ENCODE peak calls at places on chromosome 21, in five cellular contexts. K is IMR-90, H is upper lobe of right lung, E is endodermal cell, S is adrenal gland. Y is an unnamed sample. For H3K9me3, the result is how much of the 10 kb centered on the place peaks cover.

GRCh38 chr21:34620084-34620665 is 5.3 kb upstream of the RCAN1 start:
- DNase-seq in K (no peak), H (no peak), E (peak), S (no peak), Y (no peak)

GRCh38 chr21:25402134-25402957 is 204.9 kb downstream of the MRPL39 start:
- DNase-seq in K (no peak), H (no peak), E (no peak), S (no peak), Y (no peak)

GRCh38 chr21:45319461-45320211 is 31.9 kb upstream of the POFUT2 start:
- DNase-seq in K (peak), H (peak), E (peak), S (peak), Y (no peak)

GRCh38 chr21:22476726-22477646 is 1478.8 kb downstream of the NCAM2 start:
- DNase-seq in K (no peak), H (no peak), E (peak), S (no peak), Y (no peak)

GRCh38 chr21:30935121-30935888 is 53.9 kb upstream of the KRTAP11-1 start:
- DNase-seq in K (no peak), H (no peak), E (no peak), S (no peak), Y (no peak)

GRCh38 chr21:34544032-34544496 is 32.1 kb upstream of the KCNE1 start:
- DNase-seq in K (peak), H (peak), E (peak), S (peak), Y (peak)

GRCh38 chr21:31580866-31581276 is 78.6 kb upstream of the SOD1 start:
- DNase-seq in K (peak), H (peak), E (peak), S (peak), Y (peak)

GRCh38 chr21:33794586-33794985 is 121.0 kb downstream of the ATP5PO start:
- DNase-seq in K (no peak), H (no peak), E (peak), S (no peak), Y (no peak)

GRCh38 chr21:34345892-34346291 is 17.9 kb upstream of the KCNE2 start:
- DNase-seq in K (peak), H (no peak), E (peak), S (no peak), Y (no peak)

GRCh38 chr21:38780879-38781278 is 24.9 kb upstream of the ETS2 start:
- DNase-seq in K (no peak), H (no peak), E (no peak), S (no peak), Y (no peak)

GRCh38 chr21:45613881-45614280 is 29.6 kb upstream of the PCBP3 start:
- DNase-seq in K (no peak), H (peak), E (no peak), S (no peak), Y (no peak)

GRCh38 chr21:34980423-34981115 is 68.5 kb downstream of the RUNX1 start:
- DNase-seq in K (no peak), H (no peak), E (no peak), S (no peak), Y (no peak)

GRCh38 chr21:42043201-42043895 is 27.8 kb upstream of the UMODL1 start:
- DNase-seq in K (no peak), H (no peak), E (no peak), S (no peak), Y (no peak)

GRCh38 chr21:35070436-35070835 is 21.3 kb upstream of the RUNX1 start:
- DNase-seq in K (no peak), H (no peak), E (no peak), S (no peak), Y (no peak)

GRCh38 chr21:32442566-32443318 is 30.2 kb downstream of the EVA1C start:
- DNase-seq in K (no peak), H (no peak), E (no peak), S (no peak), Y (no peak)

GRCh38 chr21:17003763-17004373 is 509.0 kb upstream of the CXADR start:
- DNase-seq in K (peak), H (no peak), E (no peak), S (no peak), Y (no peak)

GRCh38 chr21:27590271-27590670 is 623.4 kb upstream of the ADAMTS5 start:
- DNase-seq in K (no peak), H (no peak), E (no peak), S (no peak), Y (no peak)

GRCh38 chr21:31952828-31953227 is 80.0 kb downstream of the HUNK start:
- DNase-seq in K (no peak), H (no peak), E (no peak), S (no peak), Y (no peak)

GRCh38 chr21:45290948-45291612 is 3.4 kb upstream of the POFUT2 start:
- DNase-seq in K (peak), H (no peak), E (peak), S (peak), Y (no peak)

GRCh38 chr21:33924079-33924765 is 8.6 kb upstream of the ATP5PO start:
- DNase-seq in K (peak), H (peak), E (peak), S (peak), Y (peak)

GRCh38 chr21:45741691-45742090 is 98.2 kb downstream of the PCBP3 start:
- DNase-seq in K (peak), H (no peak), E (no peak), S (no peak), Y (no peak)

GRCh38 chr21:41622201-41622600 is 114.2 kb upstream of the TMPRSS2 start:
- DNase-seq in K (no peak), H (peak), E (no peak), S (no peak), Y (no peak)

GRCh38 chr21:32690085-32690484 is 37.7 kb downstream of the SYNJ1 start:
- DNase-seq in K (peak), H (no peak), E (no peak), S (no peak), Y (no peak)

GRCh38 chr21:25563399-25564116 is 43.7 kb downstream of the MRPL39 start:
- DNase-seq in K (no peak), H (no peak), E (no peak), S (no peak), Y (no peak)

GRCh38 chr21:32094792-32095191 is 184.1 kb downstream of the MIS18A start:
- DNase-seq in K (peak), H (no peak), E (peak), S (no peak), Y (no peak)

GRCh38 chr21:15272171-15272570 is 207.4 kb upstream of the NRIP1 start:
- DNase-seq in K (no peak), H (no peak), E (no peak), S (no peak), Y (no peak)

GRCh38 chr21:34129039-34129891 is 55.9 kb downstream of the MRPS6 start:
- DNase-seq in K (peak), H (no peak), E (peak), S (peak), Y (peak)

GRCh38 chr21:15631342-15631741 is 98.4 kb upstream of the USP25 start:
- DNase-seq in K (peak), H (no peak), E (no peak), S (no peak), Y (no peak)

GRCh38 chr21:35326677-35327076 is 277.6 kb upstream of the RUNX1 start:
- DNase-seq in K (peak), H (no peak), E (no peak), S (no peak), Y (no peak)

GRCh38 chr21:45560106-45561021 is 18.1 kb upstream of the SLC19A1 start:
- DNase-seq in K (no peak), H (peak), E (peak), S (peak), Y (no peak)

GRCh38 chr21:42841156-42841915 is 38.0 kb downstream of the WDR4 start:
- DNase-seq in K (no peak), H (peak), E (peak), S (peak), Y (no peak)

GRCh38 chr21:42636931-42637601 is 16.4 kb upstream of the PDE9A start:
- DNase-seq in K (no peak), H (no peak), E (no peak), S (no peak), Y (no peak)

GRCh38 chr21:31622397-31622796 is 37.1 kb upstream of the SOD1 start:
- DNase-seq in K (no peak), H (no peak), E (no peak), S (no peak), Y (no peak)

GRCh38 chr21:34724131-34724856 is 55.5 kb downstream of the CLIC6 start:
- DNase-seq in K (no peak), H (no peak), E (no peak), S (no peak), Y (no peak)

GRCh38 chr21:16072176-16072575 is 342.4 kb downstream of the USP25 start:
- DNase-seq in K (no peak), H (no peak), E (no peak), S (no peak), Y (no peak)

GRCh38 chr21:33360871-33361602 is 36.3 kb downstream of the IFNAR1 start:
- DNase-seq in K (peak), H (peak), E (peak), S (peak), Y (peak)

GRCh38 chr21:14712121-14712520 is 166.0 kb upstream of the SAMSN1 start:
- DNase-seq in K (no peak), H (no peak), E (no peak), S (no peak), Y (no peak)

GRCh38 chr21:18467715-18468114 is 64.1 kb upstream of the TMPRSS15 start:
- DNase-seq in K (no peak), H (no peak), E (no peak), S (no peak), Y (no peak)

GRCh38 chr21:18468775-18469174 is 65.2 kb upstream of the TMPRSS15 start:
- DNase-seq in K (no peak), H (no peak), E (no peak), S (no peak), Y (no peak)
- H3K4me3 ChIP-seq in K (no peak), H (no peak), E (no peak), S (peak), Y (no peak)

GRCh38 chr21:37564924-37565529 is 198.5 kb downstream of the DYRK1A start:
- DNase-seq in K (peak), H (no peak), E (no peak), S (peak), Y (no peak)

GRCh38 chr21:37565530-37566223 is 199.1 kb downstream of the DYRK1A start:
- DNase-seq in K (peak), H (no peak), E (no peak), S (no peak), Y (no peak)

GRCh38 chr21:37568916-37569315 is 202.3 kb downstream of the DYRK1A start:
- DNase-seq in K (no peak), H (no peak), E (no peak), S (no peak), Y (no peak)

GRCh38 chr21:37568415-37568814 is 201.8 kb downstream of the DYRK1A start:
- DNase-seq in K (no peak), H (no peak), E (no peak), S (no peak), Y (no peak)

GRCh38 chr21:37566790-37567725 is 200.5 kb downstream of the DYRK1A start:
- DNase-seq in K (no peak), H (no peak), E (no peak), S (no peak), Y (no peak)
- H3K27ac ChIP-seq in K (no peak), H (no peak), E (no peak), S (no peak), Y (no peak)

DNA sequence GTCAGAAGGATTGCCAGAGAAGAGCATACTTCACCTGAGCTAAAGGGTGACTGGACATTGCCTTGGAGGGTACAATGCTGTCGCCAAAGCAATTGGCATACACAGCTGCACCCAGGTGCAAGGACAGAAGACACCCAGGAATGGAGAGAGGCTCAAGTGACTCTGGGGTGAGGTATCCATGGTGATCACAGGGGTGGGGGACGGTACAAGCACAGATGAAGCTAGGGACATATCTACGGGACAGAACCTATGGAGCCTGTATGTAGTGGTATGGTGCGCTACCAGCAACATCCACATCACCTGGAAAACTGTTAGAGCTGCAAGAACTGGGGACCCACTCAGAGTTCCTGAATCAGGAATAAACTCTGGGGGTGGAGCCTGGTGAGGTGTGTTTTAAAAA is 286.1 kb downstream of the PCP4 start:
- DNase-seq in K (no peak), H (no peak), E (no peak), S (no peak), Y (no peak)
- H3K9me3 ChIP-seq in K (under half), H (under half), E (under half), S (under half), Y (under half)

GRCh38 chr21:36703626-36704280 is 4.8 kb downstream of the SIM2 start:
- DNase-seq in K (no peak), H (peak), E (no peak), S (no peak), Y (no peak)

GRCh38 chr21:36705679-36706481 is 7.0 kb downstream of the SIM2 start:
- DNase-seq in K (no peak), H (no peak), E (peak), S (no peak), Y (no peak)

GRCh38 chr21:36704281-36704957 is 5.5 kb downstream of the SIM2 start:
- DNase-seq in K (peak), H (no peak), E (no peak), S (no peak), Y (no peak)

GRCh38 chr21:36706482-36706852 is 7.6 kb downstream of the SIM2 start:
- DNase-seq in K (no peak), H (no peak), E (peak), S (no peak), Y (no peak)

DNA sequence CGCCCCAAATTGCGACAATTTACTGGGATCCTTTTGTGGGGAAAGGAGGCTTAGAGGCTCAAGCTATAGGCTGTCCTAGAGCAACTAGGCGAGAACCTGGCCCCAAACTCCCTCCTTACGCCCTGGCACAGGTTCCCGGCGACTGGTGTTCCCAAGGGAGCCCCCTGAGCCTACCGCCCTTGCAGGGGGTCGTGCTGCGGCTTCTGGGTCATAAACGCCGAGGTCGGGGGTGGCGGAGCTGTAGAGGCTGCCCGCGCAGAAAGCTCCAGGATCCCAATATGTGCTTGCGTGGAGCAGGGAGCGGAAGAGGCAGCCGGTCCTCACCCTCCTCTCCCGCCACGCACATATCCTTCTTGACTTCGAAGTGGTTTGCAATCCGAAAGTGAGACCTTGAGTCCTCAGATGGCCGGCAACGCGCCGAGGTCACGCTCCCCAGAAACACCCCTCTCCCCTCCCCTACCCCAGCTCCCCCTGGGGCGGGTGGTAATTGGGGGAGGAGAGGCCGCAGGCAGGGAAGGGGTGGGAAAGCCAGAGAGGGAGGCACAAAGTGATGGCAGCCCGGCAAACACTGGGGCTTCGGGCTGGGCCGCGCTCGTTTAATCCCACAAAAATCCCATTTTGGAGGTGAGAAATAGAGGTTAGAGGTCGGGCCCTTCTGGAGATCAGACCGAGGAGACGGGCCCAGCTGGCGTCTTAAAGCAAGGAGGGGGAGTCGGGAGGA is 6.2 kb downstream of the SIM2 start:
- DNase-seq in K (peak), H (no peak), E (peak), S (no peak), Y (no peak)
- H3K4me3 ChIP-seq in K (peak), H (no peak), E (no peak), S (peak), Y (no peak)

GRCh38 chr21:28747464-28747863 is 245.2 kb downstream of the LTN1 start:
- DNase-seq in K (no peak), H (no peak), E (no peak), S (no peak), Y (no peak)
- H3K27ac ChIP-seq in K (no peak), H (no peak), E (no peak), S (no peak), Y (no peak)

DNA sequence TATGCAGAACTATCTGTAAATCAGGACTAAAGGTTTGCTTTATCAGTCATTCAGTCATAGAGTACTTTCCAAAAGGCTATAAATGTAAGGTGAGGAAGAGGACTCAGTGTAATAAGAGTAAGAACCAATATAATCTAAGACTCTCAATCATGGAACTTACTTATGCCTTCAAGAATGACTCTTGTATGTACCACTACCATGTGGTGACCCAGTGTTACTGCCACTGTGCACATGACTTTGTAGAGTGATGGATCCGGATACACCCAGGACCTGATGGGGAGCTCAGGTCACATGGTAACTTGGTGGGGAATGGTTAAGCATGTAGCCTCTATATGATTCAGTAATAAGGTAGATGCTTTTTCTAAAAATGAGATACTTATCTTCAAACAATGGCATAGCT is 2099.8 kb downstream of the MRPL39 start:
- DNase-seq in K (no peak), H (no peak), E (no peak), S (no peak), Y (no peak)
- H3K9me3 ChIP-seq in K (under half), H (under half), E (under half), S (under half), Y (under half)

DNA sequence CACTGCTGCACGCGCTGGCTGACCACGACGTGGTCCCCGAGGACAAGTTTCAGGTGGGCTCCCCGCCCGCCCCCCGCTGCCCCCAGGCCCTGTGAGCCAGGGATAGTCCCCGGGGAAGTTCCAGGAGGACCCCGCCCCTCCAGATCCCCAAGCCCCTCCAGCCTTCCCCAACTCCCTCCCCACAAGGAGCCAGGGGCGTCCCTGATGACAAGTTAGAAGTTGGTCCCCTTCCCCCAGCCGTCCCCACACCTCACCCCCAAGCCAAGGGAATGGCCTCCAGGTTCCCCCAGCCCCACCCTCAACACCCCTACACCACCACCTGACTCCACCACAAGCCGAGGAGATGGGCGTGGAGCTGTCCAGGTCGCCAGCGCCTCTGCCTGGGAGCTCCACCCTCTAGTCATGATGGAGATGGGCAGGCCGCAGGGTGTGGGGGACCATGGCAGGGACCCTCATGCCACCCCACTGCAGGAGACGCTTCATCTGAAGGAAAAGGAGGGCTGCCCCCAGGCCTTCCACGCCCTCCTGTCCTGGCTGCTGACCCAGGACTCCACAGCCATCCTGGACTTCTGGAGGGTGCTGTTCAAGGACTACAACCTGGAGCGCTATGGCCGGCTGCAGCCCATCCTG is 525 bp downstream of the AIRE start:
- DNase-seq in K (no peak), H (no peak), E (no peak), S (no peak), Y (no peak)
- H3K4me3 ChIP-seq in K (no peak), H (no peak), E (no peak), S (no peak), Y (no peak)